ENCODE peak calls at places on chromosomes 4 and X, in four cellular contexts. U is heart right ventricle, C is AG10803, N is lung. W is an unnamed sample.

GRCh38 chr4:7811536-7812190 is 128.0 kb downstream of the AFAP1 start:
- DNase-seq in U (peak; percentile 70), C (peak; percentile 83), N (peak; percentile 48), W (no peak)

GRCh38 chr4:111639120-111639519 is 506.1 kb upstream of the FAM241A start:
- DNase-seq in U (no peak), C (peak; percentile 33), N (no peak), W (no peak)

GRCh38 chrX:46649421-46650260 is 76.1 kb downstream of the CHST7 start:
- DNase-seq in U (peak; percentile 65), C (peak; percentile 40), N (no peak), W (peak; percentile 59)

GRCh38 chr4:152572417-152573086 is 36.7 kb upstream of the FBXW7 start:
- DNase-seq in U (no peak), C (peak; percentile 15), N (no peak), W (no peak)

GRCh38 chrX:69088171-69088938 is 76.9 kb downstream of the PJA1 start:
- DNase-seq in U (no peak), C (peak; percentile 52), N (no peak), W (no peak)

GRCh38 chr4:2787230-2788100 is 5.4 kb upstream of the SH3BP2 start:
- DNase-seq in U (no peak), C (no peak), N (no peak), W (no peak)

GRCh38 chr4:141416219-141416618 is 195.5 kb downstream of the ZNF330 start:
- DNase-seq in U (no peak), C (peak; percentile 67), N (no peak), W (peak; percentile 53)

GRCh38 chr4:15368906-15369305 is 58.9 kb upstream of the C1QTNF7 start:
- DNase-seq in U (no peak), C (peak; percentile 83), N (no peak), W (peak; percentile 66)

GRCh38 chr4:40189997-40190396 is 6.8 kb upstream of the RHOH start:
- DNase-seq in U (no peak), C (no peak), N (no peak), W (no peak)

GRCh38 chr4:42865572-42866189 is 26.8 kb upstream of the GRXCR1 start:
- DNase-seq in U (peak; percentile 32), C (peak; percentile 52), N (peak; percentile 63), W (peak; percentile 48)

GRCh38 chr4:24322517-24322916 is 261.8 kb downstream of the DHX15 start:
- DNase-seq in U (no peak), C (peak; percentile 6), N (no peak), W (peak; percentile 52)

GRCh38 chrX:13081385-13082285 is 37.2 kb upstream of the FAM9C start:
- DNase-seq in U (no peak), C (peak; percentile 41), N (no peak), W (no peak)

GRCh38 chr4:177356191-177356590 is 46.5 kb downstream of the NEIL3 start:
- DNase-seq in U (no peak), C (no peak), N (no peak), W (no peak)

GRCh38 chr4:139552506-139552905 is 3.5 kb downstream of the SETD7 start:
- DNase-seq in U (no peak), C (peak; percentile 67), N (no peak), W (peak; percentile 40)

GRCh38 chr4:4386296-4386735 is 586 bp upstream of the NSG1 start:
- DNase-seq in U (no peak), C (no peak), N (no peak), W (no peak)

GRCh38 chrX:63299596-63299995 is 51.5 kb downstream of the SPIN4 start:
- DNase-seq in U (no peak), C (no peak), N (no peak), W (no peak)

GRCh38 chr4:39043058-39043696 is 11.0 kb upstream of the TMEM156 start:
- DNase-seq in U (no peak), C (no peak), N (no peak), W (no peak)

GRCh38 chrX:11704725-11705495 is 39.2 kb upstream of the ARHGAP6 start:
- DNase-seq in U (no peak), C (peak; percentile 3), N (no peak), W (peak; percentile 35)

GRCh38 chr4:122003335-122003734 is 51.5 kb upstream of the TRPC3 start:
- DNase-seq in U (no peak), C (peak; percentile 21), N (no peak), W (no peak)

GRCh38 chr4:188934320-188934975 is 795.2 kb downstream of the TRIML1 start:
- DNase-seq in U (no peak), C (peak; percentile 27), N (no peak), W (peak; percentile 32)

GRCh38 chrX:35826503-35826902 is 28.4 kb downstream of the MAGEB16 start:
- DNase-seq in U (no peak), C (no peak), N (no peak), W (no peak)

GRCh38 chrX:83512111-83512510 is 4.0 kb downstream of the POU3F4 start:
- DNase-seq in U (no peak), C (no peak), N (no peak), W (peak; percentile 24)

GRCh38 chrX:30215357-30215843 is at the start of gene MAGEB2:
- DNase-seq in U (no peak), C (no peak), N (no peak), W (no peak)

GRCh38 chr4:41258783-41259182 is 2.1 kb downstream of the UCHL1 start:
- DNase-seq in U (no peak), C (peak; percentile 63), N (no peak), W (peak; percentile 76)

GRCh38 chr4:95288552-95288951 is 260.2 kb downstream of the UNC5C start:
- DNase-seq in U (no peak), C (no peak), N (no peak), W (no peak)

GRCh38 chrX:2679534-2680485 is 11.3 kb upstream of the CD99 start:
- DNase-seq in U (no peak), C (no peak), N (no peak), W (peak; percentile 67)

GRCh38 chr4:54593795-54594194 is 64.0 kb upstream of the KIT start:
- DNase-seq in U (no peak), C (no peak), N (no peak), W (no peak)

GRCh38 chr4:30836231-30836630 is 116.1 kb downstream of the PCDH7 start:
- DNase-seq in U (no peak), C (no peak), N (no peak), W (peak; percentile 68)

GRCh38 chrX:2342281-2342688 is 158.5 kb downstream of the DHRSX start:
- DNase-seq in U (peak; percentile 82), C (no peak), N (no peak), W (no peak)

GRCh38 chrX:102765794-102766193 is 45.3 kb downstream of the GPRASP3 start:
- DNase-seq in U (no peak), C (peak; percentile 80), N (no peak), W (peak; percentile 14)

GRCh38 chr4:143183513-143184216 is 1.1 kb upstream of the USP38 start:
- DNase-seq in U (no peak), C (no peak), N (no peak), W (peak; percentile 6)
- TF ChIP-seq CTCF in U (no peak), C (no peak), N (no peak), W (no peak)

GRCh38 chr4:86482851-86483490 is 111.1 kb upstream of the PTPN13 start:
- DNase-seq in U (no peak), C (no peak), N (no peak), W (peak; percentile 48)

GRCh38 chr4:86481429-86481828 is 112.7 kb upstream of the PTPN13 start:
- DNase-seq in U (no peak), C (no peak), N (no peak), W (no peak)

GRCh38 chr4:86484241-86484640 is 109.9 kb upstream of the PTPN13 start:
- DNase-seq in U (no peak), C (no peak), N (no peak), W (peak; percentile 51)

GRCh38 chr4:86487738-86488137 is 106.4 kb upstream of the PTPN13 start:
- DNase-seq in U (no peak), C (no peak), N (no peak), W (no peak)

GRCh38 chr4:86482296-86482695 is 111.8 kb upstream of the PTPN13 start:
- DNase-seq in U (no peak), C (no peak), N (no peak), W (no peak)
- H3K4me3 ChIP-seq in U (peak overlapping the region; percentile 36), C (no peak overlapping the region), N (no peak overlapping the region), W (no peak overlapping the region)

GRCh38 chr4:22434895-22435294 is 81.0 kb downstream of the ADGRA3 start:
- DNase-seq in U (peak; percentile 23), C (peak; percentile 36), N (no peak), W (peak; percentile 60)

GRCh38 chr4:22428441-22428840 is 87.4 kb downstream of the ADGRA3 start:
- DNase-seq in U (no peak), C (no peak), N (no peak), W (no peak)

GRCh38 chr4:22435652-22436051 is 80.2 kb downstream of the ADGRA3 start:
- DNase-seq in U (no peak), C (no peak), N (no peak), W (no peak)

GRCh38 chr4:22427676-22428075 is 88.2 kb downstream of the ADGRA3 start:
- DNase-seq in U (no peak), C (no peak), N (no peak), W (no peak)

GRCh38 chr4:22430626-22431025 is 85.2 kb downstream of the ADGRA3 start:
- DNase-seq in U (no peak), C (no peak), N (no peak), W (no peak)
- TF ChIP-seq CTCF in U (no peak), C (no peak), N (no peak), W (no peak)

GRCh38 chrX:101617211-101618191 is at the start of gene ARMCX6:
- DNase-seq in U (peak; percentile 75), C (peak; percentile 72), N (peak; percentile 70), W (peak; percentile 73)
- H3K4me3 ChIP-seq in U (peak within 1 kb of the TSS; percentile 76), C (peak within 1 kb of the TSS; percentile 81), N (peak within 1 kb of the TSS; percentile 74), W (peak within 1 kb of the TSS; percentile 50)

GRCh38 chrX:15849555-15849954 is 5.1 kb downstream of the AP1S2 start:
- DNase-seq in U (no peak), C (no peak), N (no peak), W (peak; percentile 20)
- TF ChIP-seq CTCF in U (peak; percentile 20), C (peak; percentile 40), N (no peak), W (peak; percentile 45)

GRCh38 chr4:73309211-73309610 is 50.6 kb upstream of the ANKRD17 start:
- DNase-seq in U (no peak), C (peak; percentile 21), N (no peak), W (peak; percentile 51)
- H3K4me3 ChIP-seq in U (no peak overlapping the region), C (no peak overlapping the region), N (no peak overlapping the region), W (no peak overlapping the region)

GRCh38 chrX:114049063-114049462 is 534.8 kb upstream of the HTR2C start:
- DNase-seq in U (no peak), C (no peak), N (no peak), W (no peak)
- TF ChIP-seq CTCF in U (no peak), C (no peak), N (no peak), W (no peak)